ENCODE peak calls at places on chromosomes 6 and 20, in seven cellular contexts. R is CD4-positive, alpha-beta memory T cell; Z is HTR-8/SVneo; A is hepatic stellate cell; O is choroid plexus epithelial cell; T is stimulated activated CD4-positive, alpha-beta T cell treated with anti-CD3 and anti-CD28 coated beads, Interleukin-15, amount 100 ng/mL, for 1 hour; E is osteoblast. F is an unnamed sample.

GRCh38 chr6:112372213-112372806 is 25.2 kb downstream of the RFPL4B start:
- DNase-seq in R (no peak), Z (peak; percentile 29), T (no peak), O (peak; percentile 60), E (no peak), A (no peak), F (no peak)

GRCh38 chr6:77038801-77039200 is 424.5 kb downstream of the HTR1B start:
- DNase-seq in O (peak; percentile 64), R (no peak), A (peak; percentile 12), T (no peak), Z (no peak), E (no peak), F (no peak)

GRCh38 chr6:127051571-127052260 is 66.8 kb upstream of the RSPO3 start:
- DNase-seq in R (no peak), E (no peak), T (no peak), Z (no peak), A (no peak), O (peak; percentile 67), F (no peak)

GRCh38 chr20:23078994-23079364 is 7.1 kb downstream of the CD93 start:
- DNase-seq in A (no peak), R (no peak), Z (no peak), O (no peak), T (no peak), E (no peak), F (no peak)

GRCh38 chr6:68572525-68572924 is 62.6 kb upstream of the ADGRB3 start:
- DNase-seq in Z (no peak), T (no peak), E (no peak), R (no peak), A (no peak), O (peak; percentile 43), F (no peak)

GRCh38 chr20:1858859-1859258 is 36.3 kb upstream of the SIRPA start:
- DNase-seq in O (no peak), R (no peak), A (no peak), Z (no peak), T (no peak), E (no peak), F (no peak)

GRCh38 chr20:47489448-47489872 is 12.2 kb upstream of the NCOA3 start:
- DNase-seq in T (no peak), Z (no peak), O (no peak), R (peak; percentile 55), E (no peak), A (no peak), F (peak; percentile 19)

GRCh38 chr6:7505196-7505699 is 36.2 kb upstream of the DSP start:
- DNase-seq in R (no peak), E (peak; percentile 81), Z (peak; percentile 81), O (peak; percentile 79), T (no peak), A (peak; percentile 70), F (no peak)

GRCh38 chr20:34922654-34923381 is 32.8 kb downstream of the GSS start:
- DNase-seq in E (no peak), O (peak; percentile 86), A (peak; percentile 78), R (no peak), T (no peak), Z (peak; percentile 86), F (no peak)

GRCh38 chr6:125312478-125312877 is 10.7 kb upstream of the HDDC2 start:
- DNase-seq in Z (no peak), T (no peak), A (no peak), O (no peak), R (no peak), E (no peak), F (no peak)

GRCh38 chr6:22027226-22027725 is 269.6 kb downstream of the PRL start:
- DNase-seq in O (no peak), A (no peak), E (peak; percentile 18), Z (no peak), R (no peak), T (no peak), F (no peak)

GRCh38 chr6:28587746-28588075 is 62.0 kb downstream of the GPX5 start:
- DNase-seq in A (no peak), Z (no peak), T (no peak), E (peak; percentile 61), O (peak; percentile 30), R (no peak), F (no peak)

GRCh38 chr6:168699631-168700315 is 258.8 kb downstream of the SMOC2 start:
- DNase-seq in R (no peak), A (no peak), T (no peak), O (no peak), E (no peak), Z (no peak), F (no peak)

GRCh38 chr6:132060591-132060990 is 109.4 kb upstream of the CCN2 start:
- DNase-seq in O (peak; percentile 91), Z (no peak), E (no peak), R (no peak), T (no peak), A (peak; percentile 15), F (no peak)

GRCh38 chr6:144007455-144007778 is 642 bp downstream of the PLAGL1 start:
- DNase-seq in R (no peak), A (no peak), O (no peak), E (peak; percentile 26), Z (no peak), T (no peak), F (no peak)

GRCh38 chr20:47464380-47465101 is 37.1 kb upstream of the NCOA3 start:
- DNase-seq in R (no peak), A (peak; percentile 85), E (peak; percentile 91), T (no peak), O (peak; percentile 99), Z (peak; percentile 99), F (no peak)

GRCh38 chr6:107064579-107065065 is 36.6 kb downstream of the MTRES1 start:
- DNase-seq in Z (peak; percentile 51), A (peak; percentile 62), E (peak; percentile 92), R (peak; percentile 17), T (no peak), O (peak; percentile 89), F (no peak)

GRCh38 chr6:34602318-34603111 is 46.4 kb upstream of the SPDEF start:
- DNase-seq in O (peak; percentile 48), E (peak; percentile 77), R (no peak), T (no peak), Z (peak; percentile 20), A (no peak), F (no peak)

GRCh38 chr6:129860901-129861665 is at the start of gene TMEM244:
- DNase-seq in A (no peak), O (peak; percentile 41), R (peak; percentile 54), Z (no peak), E (no peak), T (no peak), F (peak; percentile 31)

GRCh38 chr6:96522469-96523009 is 933 bp downstream of the UFL1 start:
- DNase-seq in E (no peak), R (no peak), O (peak; percentile 38), A (no peak), T (no peak), Z (peak; percentile 6), F (no peak)

GRCh38 chr20:33858666-33859065 is 47.5 kb downstream of the CHMP4B start:
- DNase-seq in R (no peak), A (no peak), Z (no peak), E (no peak), T (no peak), O (no peak), F (no peak)

GRCh38 chr6:14053776-14054175 is 63.8 kb upstream of the CD83 start:
- DNase-seq in R (no peak), O (no peak), T (no peak), E (no peak), A (no peak), Z (no peak), F (no peak)

F was measured in central memory CD8-positive, alpha-beta T cell.